ENCODE peak calls at places on chromosomes 6 and 20, in five cellular contexts. F, G, U, Y and I are unnamed samples.
A peak's percentile ranks its signal among the peaks of the same experiment; 100 is the strongest.

GRCh38 chr20:8722277-8722928 is 346.5 kb upstream of the PLCB4 start:
- DNase-seq in F (peak; percentile 67), U (peak; percentile 71), Y (peak; percentile 61), G (peak; percentile 51), I (no peak)

GRCh38 chr20:45629496-45630100 is at the start of gene WFDC10A:
- DNase-seq in U (peak; percentile 56), F (peak; percentile 86), Y (peak; percentile 6), G (peak; percentile 58), I (no peak)

GRCh38 chr6:109299695-109300564 is 82.3 kb downstream of the CD164 start:
- DNase-seq in F (no peak), G (no peak), U (peak; percentile 90), Y (no peak), I (no peak)

GRCh38 chr6:158769696-158770446 is 49.3 kb downstream of the EZR start:
- DNase-seq in G (no peak), Y (no peak), F (no peak), U (no peak), I (no peak)

GRCh38 chr6:44856495-44856878 is 469.0 kb downstream of the CDC5L start:
- DNase-seq in F (no peak), U (no peak), G (no peak), Y (no peak), I (no peak)

GRCh38 chr20:38999965-39000910 is 38.1 kb downstream of the DHX35 start:
- DNase-seq in F (no peak), Y (no peak), G (no peak), U (no peak), I (no peak)

GRCh38 chr6:44662461-44663121 is 275.1 kb downstream of the CDC5L start:
- DNase-seq in G (no peak), F (peak; percentile 91), Y (no peak), U (no peak), I (no peak)

GRCh38 chr6:111713811-111714210 is 108.1 kb upstream of the TRAF3IP2 start:
- DNase-seq in G (no peak), Y (no peak), F (no peak), U (no peak), I (no peak)

GRCh38 chr6:124870611-124871201 is 91.5 kb upstream of the RNF217 start:
- DNase-seq in F (no peak), G (peak; percentile 17), U (peak; percentile 38), Y (peak; percentile 52), I (no peak)

GRCh38 chr6:168638497-168639072 is 197.6 kb downstream of the SMOC2 start:
- DNase-seq in G (no peak), F (no peak), U (no peak), Y (no peak), I (no peak)

GRCh38 chr6:168636147-168636982 is 195.4 kb downstream of the SMOC2 start:
- DNase-seq in G (no peak), Y (no peak), F (peak; percentile 78), U (no peak), I (no peak)

GRCh38 chr6:168631589-168631988 is 190.6 kb downstream of the SMOC2 start:
- DNase-seq in F (no peak), U (no peak), G (no peak), Y (no peak), I (no peak)

GRCh38 chr6:168637853-168638252 is 196.9 kb downstream of the SMOC2 start:
- DNase-seq in Y (no peak), G (no peak), U (no peak), F (no peak), I (no peak)

DNA sequence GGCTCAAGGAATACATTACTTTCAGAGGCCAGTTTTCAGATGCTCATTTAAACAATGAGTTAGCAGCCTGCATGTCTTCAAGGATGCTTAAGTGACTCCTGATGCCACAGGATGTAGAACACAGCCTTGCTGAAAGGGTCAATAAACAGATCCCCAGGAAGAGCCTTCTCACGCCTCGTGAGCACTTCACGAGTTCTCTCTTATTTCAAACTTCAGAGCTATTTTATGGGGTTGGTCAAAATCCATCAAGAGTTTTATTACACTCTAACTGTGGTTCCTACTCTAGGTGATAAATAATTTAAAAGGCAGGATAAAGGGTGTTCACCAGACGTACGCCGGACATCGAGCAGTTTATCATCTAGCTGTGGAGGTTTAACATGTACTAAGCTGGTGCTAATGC is 193.9 kb downstream of the SMOC2 start:
- DNase-seq in F (no peak), G (no peak), Y (no peak), U (no peak), I (no peak)
- TF ChIP-seq CTCF in F (no peak), G (no peak), Y (no peak), U (no peak), I (no peak)

GRCh38 chr6:50975216-50975615 is 156.5 kb downstream of the TFAP2B start:
- DNase-seq in Y (no peak), F (no peak), U (no peak), G (no peak), I (no peak)

GRCh38 chr6:50974319-50974718 is 155.6 kb downstream of the TFAP2B start:
- DNase-seq in U (no peak), F (peak; percentile 56), G (no peak), Y (no peak), I (no peak)

GRCh38 chr6:50978631-50979030 is 160.0 kb downstream of the TFAP2B start:
- DNase-seq in U (no peak), Y (no peak), F (no peak), G (no peak), I (no peak)

GRCh38 chr6:50976907-50977306 is 158.2 kb downstream of the TFAP2B start:
- DNase-seq in U (no peak), G (no peak), F (no peak), Y (no peak), I (no peak)

DNA sequence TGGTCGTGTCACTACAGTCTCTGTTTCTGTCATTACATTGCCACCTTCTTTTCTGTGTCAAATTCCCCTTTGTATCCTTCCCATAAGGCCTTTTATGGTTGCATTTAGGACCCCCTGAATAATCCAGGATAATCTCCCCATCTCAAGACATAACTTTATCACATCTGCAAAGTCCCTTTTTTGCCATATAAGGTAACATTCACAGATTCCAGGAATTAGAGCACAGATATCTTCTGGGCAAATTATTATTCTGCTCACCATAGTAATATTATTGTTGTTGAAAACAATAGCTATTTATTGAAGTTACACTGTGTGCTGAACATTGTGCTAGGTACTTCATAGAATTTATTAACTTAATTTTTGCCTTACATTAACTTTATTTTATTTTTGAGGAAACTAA is 159.1 kb downstream of the TFAP2B start:
- DNase-seq in U (no peak), Y (no peak), F (no peak), G (no peak), I (no peak)
- TF ChIP-seq CTCF in U (no peak), Y (no peak), F (no peak), G (no peak), I (no peak)

GRCh38 chr20:32252189-32252588 is 25.3 kb upstream of the KIF3B start:
- DNase-seq in G (no peak), Y (no peak), F (no peak), U (no peak), I (no peak)

GRCh38 chr20:32249030-32249738 is 28.3 kb upstream of the KIF3B start:
- DNase-seq in F (no peak), Y (no peak), G (no peak), U (no peak), I (peak; percentile 10)

GRCh38 chr20:32247957-32248497 is 29.4 kb upstream of the KIF3B start:
- DNase-seq in U (no peak), Y (no peak), G (no peak), F (no peak), I (no peak)

DNA sequence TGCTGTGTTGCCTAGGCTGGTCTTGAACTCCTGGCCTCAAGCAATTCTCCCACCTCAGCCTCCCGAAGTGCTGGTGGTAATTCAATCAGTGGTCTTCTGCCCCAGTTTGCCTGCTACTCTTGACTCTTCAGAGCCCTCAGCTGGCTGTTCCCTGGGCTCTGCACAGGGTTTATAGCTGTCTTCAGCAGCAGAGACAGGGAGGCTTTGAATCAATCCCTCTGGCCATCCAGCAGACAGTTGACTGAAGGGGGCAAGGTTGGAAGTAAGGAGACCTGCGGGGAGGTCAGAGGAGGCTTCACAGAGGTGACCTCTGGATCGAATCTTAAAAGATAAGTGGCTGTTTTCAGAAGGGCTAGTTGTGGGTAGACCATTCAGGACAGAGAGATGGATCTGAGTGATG is 26.0 kb upstream of the KIF3B start:
- DNase-seq in U (no peak), Y (no peak), F (no peak), G (no peak), I (peak; percentile 34)
- TF ChIP-seq CTCF in U (no peak), Y (no peak), F (no peak), G (no peak), I (no peak)

GRCh38 chr6:96286503-96286902 is 235.1 kb upstream of the UFL1 start:
- DNase-seq in Y (no peak), F (no peak), U (no peak), G (no peak), I (no peak)
- TF ChIP-seq CTCF in Y (no peak), F (peak; percentile 36), U (no peak), G (no peak), I (no peak)

GRCh38 chr6:118963003-118963402 is 28.0 kb upstream of the MCM9 start:
- DNase-seq in U (no peak), Y (no peak), F (no peak), G (no peak), I (no peak)
- TF ChIP-seq CTCF in U (peak; percentile 40), Y (peak; percentile 66), F (peak; percentile 43), G (no peak), I (peak; percentile 79)